ENCODE peak calls at places on chromosomes 13 and 19, in nine cellular contexts. Q is brain microvascular endothelial cell, S is lower leg skin, G is testis, C is fibroblast of mammary gland, P is kidney epithelial cell, U is tibial nerve, L is nephron progenitor cell, J is endothelial cell. E is an unnamed sample.

GRCh38 chr13:113837554-113838355 is 26.1 kb downstream of the GAS6 start:
- DNase-seq in Q (peak; percentile 96), S (peak; percentile 93), G (peak; percentile 92), C (peak; percentile 99), P (peak; percentile 82), U (peak; percentile 86), L (no peak), J (no peak), E (peak; percentile 99)

GRCh38 chr19:7333198-7334118 is 15.3 kb upstream of the ARHGEF18 start:
- DNase-seq in Q (no peak), S (no peak), G (peak; percentile 91), C (peak; percentile 12), P (no peak), U (no peak), L (no peak), J (no peak), E (peak; percentile 5)

GRCh38 chr19:41206456-41206855 is 12.6 kb upstream of the AXL start:
- DNase-seq in Q (no peak), S (no peak), G (no peak), C (peak; percentile 21), P (no peak), U (no peak), L (no peak), J (no peak), E (no peak)

GRCh38 chr19:47447470-47448359 is 24.0 kb downstream of the SLC8A2 start:
- DNase-seq in Q (peak; percentile 23), S (no peak), G (peak; percentile 86), C (peak; percentile 41), P (no peak), U (no peak), L (peak; percentile 88), J (peak; percentile 86), E (peak; percentile 17)

GRCh38 chr19:13037718-13038117 is 42.4 kb downstream of the NFIX start:
- DNase-seq in Q (no peak), S (no peak), G (no peak), C (no peak), P (no peak), U (no peak), L (no peak), J (no peak), E (no peak)

GRCh38 chr13:28499579-28499978 is 4.7 kb upstream of the FLT1 start:
- DNase-seq in Q (no peak), S (no peak), G (no peak), C (peak; percentile 45), P (no peak), U (no peak), L (no peak), J (no peak), E (peak; percentile 59)

GRCh38 chr13:111202745-111203144 is 87.6 kb downstream of the ARHGEF7 start:
- DNase-seq in Q (peak; percentile 96), S (no peak), G (peak; percentile 61), C (peak; percentile 90), P (no peak), U (no peak), L (no peak), J (no peak), E (peak; percentile 82)

GRCh38 chr19:4684312-4685095 is 14.4 kb upstream of the MYDGF start:
- DNase-seq in Q (no peak), S (no peak), G (no peak), C (no peak), P (no peak), U (no peak), L (no peak), J (no peak), E (no peak)

GRCh38 chr19:14505488-14506239 is 9.7 kb upstream of the GIPC1 start:
- DNase-seq in Q (peak; percentile 70), S (peak; percentile 54), G (no peak), C (peak; percentile 72), P (no peak), U (no peak), L (peak; percentile 76), J (peak; percentile 82), E (peak; percentile 81)

GRCh38 chr13:23950736-23951510 is 53.6 kb upstream of the C1QTNF9B start:
- DNase-seq in Q (no peak), S (no peak), G (no peak), C (no peak), P (no peak), U (no peak), L (no peak), J (no peak), E (no peak)

GRCh38 chr19:31960474-31960873 is 384.9 kb upstream of the ZNF507 start:
- DNase-seq in Q (no peak), S (no peak), G (no peak), C (no peak), P (no peak), U (no peak), L (no peak), J (no peak), E (no peak)

GRCh38 chr13:49681837-49682236 is 9.4 kb downstream of the EBPL start:
- DNase-seq in Q (peak; percentile 9), S (no peak), G (no peak), C (peak; percentile 46), P (no peak), U (no peak), L (no peak), J (no peak), E (peak; percentile 72)

GRCh38 chr13:48978942-48979601 is 3.4 kb downstream of the FNDC3A start:
- DNase-seq in Q (no peak), S (no peak), G (no peak), C (no peak), P (no peak), U (no peak), L (no peak), J (no peak), E (peak; percentile 34)

GRCh38 chr13:109844396-109844795 is 58.0 kb upstream of the IRS2 start:
- DNase-seq in Q (no peak), S (no peak), G (peak; percentile 35), C (peak; percentile 63), P (no peak), U (no peak), L (no peak), J (no peak), E (no peak)

GRCh38 chr13:110397445-110397844 is 90.4 kb downstream of the COL4A2 start:
- DNase-seq in Q (no peak), S (peak; percentile 39), G (no peak), C (peak; percentile 93), P (no peak), U (peak; percentile 75), L (no peak), J (no peak), E (peak; percentile 93)

GRCh38 chr13:113740661-113741060 is 18.4 kb upstream of the TMEM255B start:
- DNase-seq in Q (no peak), S (no peak), G (no peak), C (no peak), P (no peak), U (no peak), L (no peak), J (no peak), E (no peak)

GRCh38 chr13:66313408-66313807 is 916.7 kb downstream of the PCDH9 start:
- DNase-seq in Q (peak; percentile 74), S (no peak), G (no peak), C (peak; percentile 46), P (no peak), U (peak; percentile 7), L (no peak), J (no peak), E (no peak)

GRCh38 chr13:110306960-110307696 is at the start of the genes COL4A1 and COL4A2:
- DNase-seq in Q (peak; percentile 74), S (peak; percentile 31), G (peak; percentile 68), C (peak; percentile 62), P (no peak), U (peak; percentile 64), L (peak; percentile 80), J (peak; percentile 79), E (peak; percentile 87)

GRCh38 chr19:36771275-36772231 is 1.1 kb downstream of the ZNF850 start:
- DNase-seq in Q (peak; percentile 97), S (peak; percentile 32), G (peak; percentile 92), C (peak; percentile 81), P (peak; percentile 39), U (peak; percentile 36), L (peak; percentile 7), J (peak; percentile 33), E (peak; percentile 96)

GRCh38 chr19:43316591-43317319 is 36.7 kb upstream of the CD177 start:
- DNase-seq in Q (no peak), S (no peak), G (peak; percentile 67), C (peak; percentile 40), P (no peak), U (no peak), L (peak; percentile 40), J (no peak), E (peak; percentile 30)

GRCh38 chr19:17026706-17027427 is at the start of gene CPAMD8:
- DNase-seq in Q (no peak), S (no peak), G (no peak), C (no peak), P (no peak), U (no peak), L (peak; percentile 68), J (no peak), E (no peak)

GRCh38 chr19:29724102-29724641 is 9.1 kb upstream of the C19orf12 start:
- DNase-seq in Q (no peak), S (no peak), G (no peak), C (no peak), P (no peak), U (no peak), L (peak; percentile 37), J (peak; percentile 46), E (peak; percentile 4)

GRCh38 chr19:35755550-35756371 is 1.1 kb downstream of the HSPB6 start:
- DNase-seq in Q (peak; percentile 26), S (peak; percentile 70), G (peak; percentile 79), C (peak; percentile 88), P (no peak), U (peak; percentile 84), L (peak; percentile 53), J (no peak), E (peak; percentile 89)

GRCh38 chr13:85261757-85262346 is 537.4 kb downstream of the SLITRK6 start:
- DNase-seq in Q (no peak), S (no peak), G (no peak), C (peak; percentile 0), P (no peak), U (no peak), L (no peak), J (no peak), E (no peak)
- TF ChIP-seq CTCF in Q (peak; percentile 61), S (no peak), G (no peak), C (peak; percentile 21), P (peak; percentile 50), U (no peak), L (peak; percentile 45), J (peak; percentile 59), E (no peak)

GRCh38 chr19:44525721-44526430 is 3.6 kb downstream of the CEACAM20 start:
- DNase-seq in Q (no peak), S (no peak), G (no peak), C (no peak), P (no peak), U (no peak), L (no peak), J (no peak), E (no peak)
- TF ChIP-seq CTCF in Q (no peak), S (no peak), G (no peak), C (no peak), P (no peak), U (no peak), L (no peak), J (no peak), E (no peak)

GRCh38 chr19:33702606-33703437 is 81.1 kb downstream of the CHST8 start:
- DNase-seq in Q (no peak), S (no peak), G (no peak), C (no peak), P (no peak), U (no peak), L (no peak), J (no peak), E (no peak)
- TF ChIP-seq CTCF in Q (no peak), S (no peak), G (no peak), C (no peak), P (no peak), U (no peak), L (no peak), J (no peak), E (no peak)

GRCh38 chr13:53382008-53382407 is 353.4 kb downstream of the OLFM4 start:
- DNase-seq in Q (no peak), S (no peak), G (no peak), C (no peak), P (no peak), U (no peak), L (no peak), J (no peak), E (no peak)
- TF ChIP-seq CTCF in Q (no peak), S (no peak), G (no peak), C (no peak), P (no peak), U (no peak), L (no peak), J (no peak), E (no peak)

E was measured in fibroblast of villous mesenchyme.